ENCODE peak calls at places on chromosomes 4 and X, in six cellular contexts. I, P, H, R, C and Z are unnamed samples. For H3K36me3, the result is how much of the 10 kb centered on the place peaks cover.

GRCh38 chr4:115418997-115419396 is 305.6 kb upstream of the NDST4 start:
- DNase-seq in R (no peak), H (no peak), P (no peak), C (no peak), I (no peak), Z (no peak)

GRCh38 chr4:127997534-127998388 is 32.6 kb downstream of the ABHD18 start:
- DNase-seq in C (no peak), P (no peak), I (no peak), R (no peak), H (no peak), Z (no peak)

GRCh38 chr4:95107635-95108034 is 349.9 kb downstream of the BMPR1B start:
- DNase-seq in I (peak), P (no peak), C (no peak), H (no peak), R (no peak), Z (no peak)

GRCh38 chr4:185573651-185574199 is 38.4 kb upstream of the PDLIM3 start:
- DNase-seq in H (no peak), P (peak), I (no peak), C (no peak), R (no peak), Z (peak)

GRCh38 chr4:66572949-66573348 is 902.7 kb upstream of the EPHA5 start:
- DNase-seq in C (no peak), H (no peak), P (peak), R (no peak), I (no peak), Z (no peak)

GRCh38 chrX:153930011-153930910 is 4.2 kb upstream of the ARHGAP4 start:
- DNase-seq in H (no peak), P (no peak), C (no peak), I (no peak), R (no peak), Z (no peak)

GRCh38 chr4:36351082-36351666 is 69.8 kb downstream of the DTHD1 start:
- DNase-seq in I (peak), C (peak), P (peak), R (peak), H (peak), Z (peak)

GRCh38 chrX:87516716-87517115 is 886 bp upstream of the KLHL4 start:
- DNase-seq in H (no peak), P (peak), R (no peak), C (no peak), I (no peak), Z (no peak)

GRCh38 chr4:15035152-15035551 is 32.9 kb downstream of the CPEB2 start:
- DNase-seq in I (no peak), P (no peak), H (no peak), R (no peak), C (no peak), Z (no peak)

GRCh38 chrX:130120321-130120731 is 10.0 kb upstream of the ELF4 start:
- DNase-seq in P (no peak), R (no peak), I (no peak), C (no peak), H (peak), Z (no peak)

GRCh38 chr4:153227501-153227900 is 23.3 kb downstream of the TRIM2 start:
- DNase-seq in P (no peak), R (no peak), C (no peak), H (no peak), I (no peak), Z (no peak)

GRCh38 chr4:125432078-125432477 is 117.3 kb downstream of the FAT4 start:
- DNase-seq in P (peak), H (no peak), R (peak), I (no peak), C (no peak), Z (peak)

GRCh38 chr4:96916731-96917130 is 1076.8 kb downstream of the PDHA2 start:
- DNase-seq in I (no peak), P (no peak), H (no peak), C (no peak), R (no peak), Z (no peak)

GRCh38 chrX:103376979-103377324 is 614 bp downstream of the BEX3 start:
- DNase-seq in C (no peak), I (no peak), H (no peak), P (no peak), R (no peak), Z (no peak)

GRCh38 chrX:123184858-123185251 is 777 bp downstream of the GRIA3 start:
- DNase-seq in P (no peak), C (no peak), I (no peak), R (no peak), H (no peak), Z (no peak)

GRCh38 chr4:1329408-1330371 is 17.3 kb upstream of the UVSSA start:
- DNase-seq in C (peak), I (no peak), P (no peak), H (peak), R (no peak), Z (no peak)

GRCh38 chr4:14856076-14856926 is 146.0 kb upstream of the CPEB2 start:
- DNase-seq in R (no peak), C (no peak), P (peak), H (no peak), I (peak), Z (no peak)

GRCh38 chrX:16511776-16512400 is 138.1 kb upstream of the S100G start:
- DNase-seq in C (no peak), H (no peak), P (no peak), I (no peak), R (no peak), Z (no peak)

DNA sequence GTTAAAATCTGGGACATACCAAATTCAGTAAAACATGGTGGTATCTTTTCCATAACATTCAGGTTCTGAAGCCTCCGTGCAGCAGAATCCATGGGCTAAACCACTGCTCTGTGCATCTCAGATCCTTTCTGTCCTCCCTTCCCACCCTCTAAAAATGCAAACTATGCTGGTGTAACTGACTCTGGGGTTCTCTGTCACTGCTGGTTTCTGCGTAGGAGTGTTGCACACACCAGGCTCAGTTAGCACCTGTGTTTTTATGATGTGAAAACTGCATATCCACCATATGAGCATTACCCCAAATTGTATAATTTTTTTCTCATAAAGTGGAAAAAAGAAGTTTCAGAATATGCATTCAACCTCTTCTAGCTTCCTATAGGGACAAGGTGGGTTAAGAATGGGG is 22.4 kb upstream of the IL21 start:
- DNase-seq in I (no peak), P (no peak), H (no peak), R (no peak), C (no peak), Z (no peak)
- H3K36me3 ChIP-seq in I (under half), P (under half), H (under half), R (under half), C (under half), Z (under half)

GRCh38 chr4:101191302-101192098 is 155.8 kb downstream of the PPP3CA start:
- DNase-seq in I (peak), P (no peak), C (no peak), R (peak), H (no peak), Z (no peak)
- H3K27ac ChIP-seq in I (peak), P (no peak), C (no peak), R (peak), H (no peak), Z (no peak)

DNA sequence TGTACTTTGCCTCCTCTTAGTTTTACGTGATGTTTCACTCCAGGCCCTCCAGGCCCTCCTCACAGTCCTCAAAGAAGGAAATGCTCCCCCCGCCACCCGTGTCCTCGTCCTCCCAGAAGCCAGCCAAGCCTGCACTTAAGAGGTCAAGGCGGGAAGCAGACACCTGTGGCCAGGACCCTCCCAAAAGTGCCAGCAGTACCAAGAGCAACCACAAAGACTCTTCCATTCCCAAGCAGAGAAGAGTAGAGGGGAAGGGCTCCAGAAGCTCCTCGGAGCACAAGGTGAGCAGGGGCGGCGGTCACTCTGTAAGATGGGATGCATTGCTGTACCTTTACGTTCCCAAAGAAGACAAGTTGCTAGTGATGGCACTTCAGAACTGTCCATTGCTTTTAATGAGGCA is 94.4 kb downstream of the KLHL8 start:
- DNase-seq in C (no peak), P (no peak), I (no peak), H (no peak), R (no peak), Z (no peak)
- H3K36me3 ChIP-seq in C (under half), P (half or more), I (half or more), H (under half), R (under half), Z (under half)

DNA sequence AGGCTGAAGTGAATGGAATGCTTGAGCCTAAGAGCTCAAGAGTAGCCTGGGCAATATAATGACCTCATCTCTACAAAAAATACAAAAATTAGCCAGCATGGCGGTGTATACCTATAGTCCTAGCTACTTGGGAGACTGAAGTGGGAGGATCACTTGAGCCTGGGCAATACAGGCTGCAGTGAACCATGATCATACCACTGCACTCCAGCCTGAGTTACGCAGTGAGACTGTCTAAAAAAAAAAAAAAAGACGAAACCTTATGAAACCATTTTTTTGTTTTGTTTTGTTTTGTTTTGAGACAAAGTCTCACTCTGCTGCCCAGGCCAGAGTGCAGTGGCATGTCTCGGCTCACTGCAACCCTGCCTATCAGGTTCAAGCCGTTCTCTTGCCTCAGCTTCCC is 36.9 kb downstream of the TLR10 start:
- DNase-seq in C (no peak), H (no peak), P (no peak), R (no peak), I (no peak), Z (no peak)
- H3K27ac ChIP-seq in C (no peak), H (no peak), P (no peak), R (no peak), I (no peak), Z (no peak)

GRCh38 chr4:183105092-183105491 is 6.0 kb downstream of the WWC2 start:
- DNase-seq in H (no peak), R (no peak), P (no peak), C (no peak), I (no peak), Z (no peak)
- H3K36me3 ChIP-seq in H (under half), R (under half), P (under half), C (under half), I (under half), Z (under half)